ENCODE peak calls at places on chromosomes 1 and 21, in ten cellular contexts. I is MCF 10A; H is A549; A is glutamatergic neuron; Z is posterior cingulate gyrus; Y is DMS153; O is AG09319; U is activated T-cell treated with anti-CD3 and anti-CD28 coated beads, Interleukin-2, amount 50 U/mL, for 4 hours; G is AG09309; M is CD8-positive, alpha-beta T cell. S is an unnamed sample.

GRCh38 chr1:47643506-47644215 is 205.8 kb downstream of the FOXD2 start:
- DNase-seq in I (no peak), H (no peak), A (peak; percentile 35), Z (no peak), Y (no peak), O (no peak), U (no peak), G (no peak), M (no peak), S (no peak)

GRCh38 chr1:87250336-87250735 is 78.3 kb upstream of the LMO4 start:
- DNase-seq in I (no peak), H (no peak), A (no peak), Z (no peak), Y (no peak), O (no peak), U (no peak), G (no peak), M (no peak), S (no peak)

GRCh38 chr1:183002797-183003594 is 20.2 kb upstream of the LAMC1 start:
- DNase-seq in I (peak; percentile 54), H (no peak), A (no peak), Z (no peak), Y (no peak), O (no peak), U (no peak), G (no peak), M (no peak), S (no peak)

GRCh38 chr1:22048351-22049192 is 3.9 kb upstream of the CDC42 start:
- DNase-seq in I (peak; percentile 62), H (no peak), A (no peak), Z (no peak), Y (no peak), O (no peak), U (no peak), G (no peak), M (no peak), S (no peak)

GRCh38 chr1:159879977-159880376 is 17.5 kb upstream of the VSIG8 start:
- DNase-seq in I (peak; percentile 93), H (no peak), A (no peak), Z (no peak), Y (no peak), O (peak; percentile 48), U (no peak), G (peak; percentile 46), M (no peak), S (peak; percentile 60)

GRCh38 chr1:27539901-27540861 is 50.2 kb upstream of the WASF2 start:
- DNase-seq in I (peak; percentile 97), H (peak; percentile 90), A (no peak), Z (no peak), Y (peak; percentile 87), O (peak; percentile 48), U (no peak), G (peak; percentile 70), M (no peak), S (peak; percentile 77)

GRCh38 chr1:109649380-109649987 is 6.4 kb upstream of the GSTM4 start:
- DNase-seq in I (no peak), H (no peak), A (no peak), Z (no peak), Y (no peak), O (no peak), U (no peak), G (peak; percentile 37), M (no peak), S (peak; percentile 38)

GRCh38 chr1:24929876-24930702 is at the start of gene RUNX3:
- DNase-seq in I (no peak), H (peak; percentile 85), A (no peak), Z (no peak), Y (peak; percentile 70), O (no peak), U (peak; percentile 92), G (no peak), M (peak; percentile 92), S (peak; percentile 69)

GRCh38 chr1:26991310-26992116 is 2.0 kb upstream of the TRNP1 start:
- DNase-seq in I (no peak), H (peak; percentile 80), A (no peak), Z (no peak), Y (no peak), O (no peak), U (no peak), G (no peak), M (no peak), S (no peak)

GRCh38 chr1:197173571-197174482 is 27.4 kb upstream of the ASPM start:
- DNase-seq in I (no peak), H (no peak), A (no peak), Z (no peak), Y (no peak), O (no peak), U (no peak), G (no peak), M (no peak), S (no peak)

GRCh38 chr1:83967336-83967735 is 31.6 kb downstream of the TTLL7 start:
- DNase-seq in I (no peak), H (no peak), A (no peak), Z (no peak), Y (no peak), O (no peak), U (no peak), G (no peak), M (no peak), S (no peak)

GRCh38 chr1:96372881-96373280 is 348.7 kb upstream of the PTBP2 start:
- DNase-seq in I (no peak), H (no peak), A (no peak), Z (no peak), Y (no peak), O (no peak), U (no peak), G (no peak), M (no peak), S (no peak)

GRCh38 chr21:41821081-41821755 is 54.4 kb upstream of the RIPK4 start:
- DNase-seq in I (no peak), H (no peak), A (no peak), Z (no peak), Y (no peak), O (no peak), U (no peak), G (no peak), M (no peak), S (no peak)

GRCh38 chr1:105427543-105427942 is 1628.9 kb upstream of the PRMT6 start:
- DNase-seq in I (peak; percentile 25), H (no peak), A (no peak), Z (no peak), Y (peak; percentile 2), O (no peak), U (no peak), G (no peak), M (no peak), S (no peak)

GRCh38 chr21:46667735-46668380 is 32.4 kb downstream of the PRMT2 start:
- DNase-seq in I (peak; percentile 43), H (no peak), A (peak; percentile 76), Z (no peak), Y (peak; percentile 0), O (no peak), U (no peak), G (no peak), M (no peak), S (no peak)

GRCh38 chr1:39623053-39623452 is 16.4 kb downstream of the HEYL start:
- DNase-seq in I (no peak), H (no peak), A (no peak), Z (peak; percentile 36), Y (no peak), O (no peak), U (no peak), G (no peak), M (no peak), S (no peak)

GRCh38 chr1:233097546-233098254 is 147.3 kb downstream of the NTPCR start:
- DNase-seq in I (peak; percentile 17), H (no peak), A (no peak), Z (no peak), Y (no peak), O (no peak), U (no peak), G (no peak), M (no peak), S (no peak)

GRCh38 chr21:43921602-43921978 is 56.6 kb downstream of the AGPAT3 start:
- DNase-seq in I (no peak), H (no peak), A (no peak), Z (no peak), Y (no peak), O (no peak), U (peak; percentile 26), G (no peak), M (peak; percentile 24), S (no peak)

GRCh38 chr1:17588048-17588781 is 48.7 kb downstream of the ARHGEF10L start:
- DNase-seq in I (peak; percentile 54), H (no peak), A (peak; percentile 87), Z (no peak), Y (peak; percentile 10), O (no peak), U (no peak), G (peak; percentile 39), M (no peak), S (peak; percentile 57)

GRCh38 chr1:228151170-228151513 is 1.4 kb downstream of the GJC2 start:
- DNase-seq in I (no peak), H (no peak), A (no peak), Z (no peak), Y (no peak), O (no peak), U (no peak), G (no peak), M (no peak), S (no peak)

GRCh38 chr1:6262570-6263420 is 1.9 kb upstream of the GPR153 start:
- DNase-seq in I (no peak), H (no peak), A (no peak), Z (no peak), Y (no peak), O (no peak), U (no peak), G (no peak), M (no peak), S (no peak)

GRCh38 chr1:89844236-89844807 is 23.5 kb downstream of the LRRC8D start:
- DNase-seq in I (no peak), H (no peak), A (no peak), Z (no peak), Y (no peak), O (no peak), U (peak; percentile 53), G (no peak), M (no peak), S (no peak)

GRCh38 chr1:19476440-19477190 is 8.7 kb downstream of the CAPZB start:
- DNase-seq in I (no peak), H (no peak), A (no peak), Z (no peak), Y (no peak), O (no peak), U (no peak), G (no peak), M (peak; percentile 26), S (no peak)

GRCh38 chr1:66346057-66346795 is 187.7 kb upstream of the SGIP1 start:
- DNase-seq in I (no peak), H (no peak), A (no peak), Z (no peak), Y (no peak), O (no peak), U (no peak), G (no peak), M (no peak), S (no peak)